ENCODE peak calls at places on chromosomes 7 and 10, in ten cellular contexts. G is HTR-8/SVneo; C is GDM1; T is mesendoderm; Z is GM04504; A is HT1080; R is EH; X is activated CD4-positive, alpha-beta memory T cell treated with anti-CD3 and anti-CD28 coated beads, Interleukin-2, amount 10 ng/mL, durations not matched to agents 7 days and 5 days; O is H54; F is RPMI8226. M is an unnamed sample.

GRCh38 chr7:24721378-24722030 is 35.8 kb downstream of the GSDME start:
- DNase-seq in G (no peak), C (no peak), T (no peak), Z (no peak), A (no peak), R (no peak), X (peak), O (no peak), F (no peak), M (no peak)

GRCh38 chr10:75165684-75166622 is 44.6 kb upstream of the VDAC2 start:
- DNase-seq in G (no peak), C (peak), T (no peak), Z (no peak), A (peak), R (peak), X (no peak), O (no peak), F (peak), M (no peak)

GRCh38 chr10:127942811-127943210 is 35.9 kb downstream of the PTPRE start:
- DNase-seq in G (no peak), C (no peak), T (no peak), Z (no peak), A (no peak), R (no peak), X (no peak), O (no peak), F (no peak), M (no peak)

GRCh38 chr7:34087892-34088891 is 182.9 kb downstream of the BMPER start:
- DNase-seq in G (no peak), C (no peak), T (peak), Z (no peak), A (peak), R (peak), X (no peak), O (peak), F (no peak), M (no peak)

GRCh38 chr7:138417103-138417695 is 42.9 kb upstream of the TRIM24 start:
- DNase-seq in G (no peak), C (peak), T (no peak), Z (no peak), A (no peak), R (no peak), X (no peak), O (no peak), F (no peak), M (no peak)

GRCh38 chr10:5910323-5911100 is 20.5 kb downstream of the FBH1 start:
- DNase-seq in G (no peak), C (no peak), T (no peak), Z (no peak), A (no peak), R (no peak), X (no peak), O (no peak), F (no peak), M (no peak)

GRCh38 chr7:42987648-42988214 is 55.6 kb downstream of the MRPL32 start:
- DNase-seq in G (no peak), C (no peak), T (no peak), Z (no peak), A (no peak), R (no peak), X (no peak), O (no peak), F (no peak), M (no peak)

GRCh38 chr7:141630621-141631020 is 71.3 kb downstream of the DENND11 start:
- DNase-seq in G (no peak), C (no peak), T (no peak), Z (no peak), A (no peak), R (no peak), X (no peak), O (no peak), F (no peak), M (no peak)

GRCh38 chr7:20624666-20625385 is 9.4 kb downstream of the ABCB5 start:
- DNase-seq in G (no peak), C (no peak), T (no peak), Z (no peak), A (no peak), R (no peak), X (no peak), O (no peak), F (no peak), M (no peak)

GRCh38 chr10:120943542-120943941 is 92.4 kb downstream of the WDR11 start:
- DNase-seq in G (no peak), C (no peak), T (peak), Z (no peak), A (no peak), R (no peak), X (no peak), O (no peak), F (no peak), M (no peak)

GRCh38 chr10:49052069-49052468 is 63.3 kb downstream of the VSTM4 start:
- DNase-seq in G (no peak), C (no peak), T (no peak), Z (no peak), A (no peak), R (no peak), X (no peak), O (no peak), F (no peak), M (no peak)

GRCh38 chr10:79196470-79197461 is 128.0 kb downstream of the ZMIZ1 start:
- DNase-seq in G (peak), C (peak), T (peak), Z (no peak), A (peak), R (peak), X (peak), O (peak), F (peak), M (no peak)

M was measured in foreskin keratinocyte.